ENCODE peak calls at places on chromosomes 13 and 19, in four cellular contexts. S is H9, U is trophoblast cell, E is H1. J is an unnamed sample.

GRCh38 chr19:49362048-49362925 is at the start of gene TEAD2:
- DNase-seq in S (peak; percentile 81), U (peak; percentile 43), E (no peak), J (peak; percentile 75)

GRCh38 chr19:53196777-53197396 is 3.7 kb upstream of the ZNF665 start:
- DNase-seq in E (peak; percentile 84), U (peak; percentile 91), S (peak; percentile 97), J (peak; percentile 89)

GRCh38 chr19:49431330-49431749 is 6.2 kb downstream of the GFY start:
- DNase-seq in E (no peak), S (no peak), U (no peak), J (no peak)

GRCh38 chr19:55674841-55675660 is at the start of gene EPN1:
- DNase-seq in E (peak; percentile 81), U (peak; percentile 98), S (peak; percentile 98), J (peak; percentile 94)

GRCh38 chr13:36696410-36696809 is 22.6 kb downstream of the SERTM1 start:
- DNase-seq in S (no peak), E (no peak), U (no peak), J (no peak)

GRCh38 chr13:113914333-113915011 is 50.6 kb upstream of the GAS6 start:
- DNase-seq in S (peak; percentile 14), U (no peak), E (no peak), J (no peak)

GRCh38 chr13:51894239-51894638 is 32.5 kb downstream of the CCDC70 start:
- DNase-seq in E (no peak), S (peak; percentile 55), U (no peak), J (no peak)

GRCh38 chr19:16403151-16403977 is 68.4 kb downstream of the EPS15L1 start:
- DNase-seq in U (no peak), S (no peak), E (no peak), J (no peak)

GRCh38 chr13:51500687-51501086 is 47.9 kb upstream of the INTS6 start:
- DNase-seq in S (no peak), U (no peak), E (no peak), J (no peak)

GRCh38 chr19:18429717-18430416 is 8.1 kb downstream of the ISYNA1 start:
- DNase-seq in E (no peak), U (no peak), S (no peak), J (no peak)

GRCh38 chr13:60716296-60716695 is 319.3 kb downstream of the TDRD3 start:
- DNase-seq in U (no peak), E (no peak), S (no peak), J (no peak)

GRCh38 chr19:19319725-19320361 is 466 bp downstream of the SUGP1 start:
- DNase-seq in S (no peak), E (no peak), U (peak; percentile 1), J (no peak)

GRCh38 chr19:15675560-15675959 is 2.7 kb downstream of the CYP4F12 start:
- DNase-seq in S (no peak), E (no peak), U (no peak), J (no peak)

GRCh38 chr19:17966497-17967257 is at the start of gene KCNN1:
- DNase-seq in U (no peak), S (no peak), E (no peak), J (no peak)

GRCh38 chr19:5585461-5586299 is 17.9 kb upstream of the TINCR start:
- DNase-seq in S (peak; percentile 84), U (no peak), E (no peak), J (peak; percentile 43)

GRCh38 chr13:31154939-31155338 is 6.8 kb downstream of the HSPH1 start:
- DNase-seq in E (no peak), U (no peak), S (no peak), J (no peak)

GRCh38 chr13:87168390-87168789 is 502.8 kb upstream of the SLITRK5 start:
- DNase-seq in S (no peak), U (no peak), E (no peak), J (no peak)

GRCh38 chr19:5002143-5002542 is 33.2 kb downstream of the KDM4B start:
- DNase-seq in E (no peak), U (peak; percentile 90), S (no peak), J (no peak)

GRCh38 chr13:78326608-78327007 is 276.7 kb downstream of the POU4F1 start:
- DNase-seq in U (no peak), E (no peak), S (no peak), J (no peak)

GRCh38 chr13:72462726-72463125 is 264.7 kb downstream of the MZT1 start:
- DNase-seq in E (no peak), U (no peak), S (no peak), J (no peak)

GRCh38 chr19:19381007-19381926 is 24.2 kb upstream of the GATAD2A start:
- DNase-seq in S (no peak), E (no peak), U (no peak), J (no peak)

GRCh38 chr13:64591981-64592380 is 2638.2 kb downstream of the PCDH9 start:
- DNase-seq in S (no peak), U (no peak), E (no peak), J (no peak)

GRCh38 chr19:12052571-12053169 is at the start of gene ZNF878:
- DNase-seq in E (peak; percentile 95), S (peak; percentile 98), U (peak; percentile 97), J (peak; percentile 93)

GRCh38 chr19:5407356-5407755 is 47.9 kb upstream of the ZNRF4 start:
- DNase-seq in E (no peak), U (peak; percentile 60), S (no peak), J (no peak)

GRCh38 chr19:35545855-35546381 is 492 bp downstream of the TMEM147 start:
- DNase-seq in U (peak; percentile 50), E (no peak), S (no peak), J (no peak)

GRCh38 chr13:19860884-19861655 is 2.4 kb downstream of the ZMYM5 start:
- DNase-seq in U (peak; percentile 28), E (no peak), S (no peak), J (peak; percentile 15)

GRCh38 chr19:31118292-31118925 is 230.8 kb downstream of the TSHZ3 start:
- DNase-seq in E (no peak), S (no peak), U (peak; percentile 3), J (no peak)

GRCh38 chr13:110301606-110302131 is 5.3 kb downstream of the COL4A1 start:
- DNase-seq in U (peak; percentile 78), S (no peak), E (no peak), J (no peak)

GRCh38 chr13:20390526-20391175 is 135.0 kb downstream of the CRYL1 start:
- DNase-seq in E (no peak), U (peak; percentile 24), S (no peak), J (no peak)

GRCh38 chr19:47210689-47211316 is 20.2 kb downstream of the BBC3 start:
- DNase-seq in E (peak; percentile 60), U (peak; percentile 93), S (peak; percentile 78), J (peak; percentile 68)

GRCh38 chr19:5036733-5037681 is 68.1 kb downstream of the KDM4B start:
- DNase-seq in E (no peak), U (peak; percentile 64), S (no peak), J (no peak)

GRCh38 chr19:46821512-46822359 is 28.9 kb downstream of the AP2S1 start:
- DNase-seq in U (no peak), E (no peak), S (peak; percentile 41), J (no peak)

GRCh38 chr19:41223431-41224234 is 4.6 kb downstream of the AXL start:
- DNase-seq in E (peak; percentile 84), S (peak; percentile 85), U (no peak), J (peak; percentile 80)

GRCh38 chr19:53333071-53333465 is 481 bp upstream of the ZNF845 start:
- DNase-seq in E (no peak), U (peak; percentile 93), S (peak; percentile 84), J (no peak)

GRCh38 chr13:40344270-40345148 is 321.9 kb downstream of the FOXO1 start:
- DNase-seq in E (no peak), S (no peak), U (no peak), J (no peak)

DNA sequence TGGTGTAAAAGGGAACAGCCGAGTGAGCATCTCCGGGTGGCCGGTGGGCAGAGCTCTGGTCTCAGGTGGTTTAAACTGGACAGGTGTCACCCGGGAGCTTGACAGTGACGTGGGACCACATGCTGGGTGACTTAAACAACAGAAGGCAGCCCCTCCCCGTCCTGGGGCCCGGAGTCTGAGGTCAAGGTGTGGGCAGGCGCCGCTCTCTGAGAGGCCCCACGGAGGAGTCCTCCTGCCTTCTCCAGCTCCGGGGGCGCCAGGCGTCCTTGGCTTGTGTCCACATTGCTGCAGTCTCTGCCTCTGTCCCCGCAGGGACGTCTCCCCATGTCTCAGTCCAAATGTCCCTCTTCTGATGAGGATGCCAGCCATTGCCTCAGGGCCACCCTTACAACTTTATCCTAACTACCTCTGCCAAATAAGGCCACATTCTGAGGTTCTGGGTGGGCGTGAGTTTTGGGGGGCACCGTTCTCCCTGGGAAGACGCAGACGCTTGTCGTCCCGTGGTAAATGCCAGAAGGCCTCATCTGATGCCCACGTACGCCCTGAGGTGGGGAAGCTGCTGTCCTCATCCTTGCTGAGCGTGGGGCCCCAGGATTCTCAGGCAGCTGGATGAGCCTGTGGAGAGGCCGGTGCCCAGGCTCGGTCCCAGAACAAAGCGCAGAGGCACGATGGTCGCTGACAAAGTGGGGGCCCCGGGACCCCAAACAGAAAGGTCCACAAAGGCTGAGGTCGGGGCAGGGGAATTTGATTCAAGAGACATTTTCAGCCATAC is 12.9 kb downstream of the GZMM start:
- DNase-seq in E (no peak), S (peak; percentile 27), U (no peak), J (no peak)
- H2BK12ac ChIP-seq in E (no peak overlapping the region), S (no peak overlapping the region), U (no peak overlapping the region), J (no peak overlapping the region)

DNA sequence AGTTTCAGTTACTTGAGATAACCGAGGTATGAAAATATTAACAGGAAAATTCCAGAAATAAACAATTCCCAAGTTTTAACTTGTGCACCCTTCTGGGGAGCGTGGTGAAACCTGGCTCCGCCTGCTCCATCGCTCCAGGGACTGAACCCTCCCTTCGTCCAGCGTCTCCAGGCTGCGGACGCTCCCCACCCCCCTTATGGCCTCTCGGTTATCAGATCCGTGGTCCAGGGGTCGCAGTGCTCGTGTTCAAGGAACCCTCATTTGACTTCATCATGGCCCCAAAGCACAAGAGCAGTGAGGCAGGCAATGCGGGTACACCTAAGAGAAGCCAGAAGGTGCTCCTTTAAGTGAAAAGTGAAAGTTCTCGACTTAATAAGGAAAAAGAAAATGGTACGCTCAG is 71.1 kb downstream of the ATP11A start:
- DNase-seq in E (no peak), S (no peak), U (no peak), J (no peak)
- H3K4ac ChIP-seq in E (no peak overlapping the region), S (no peak overlapping the region), U (no peak overlapping the region), J (no peak overlapping the region)

DNA sequence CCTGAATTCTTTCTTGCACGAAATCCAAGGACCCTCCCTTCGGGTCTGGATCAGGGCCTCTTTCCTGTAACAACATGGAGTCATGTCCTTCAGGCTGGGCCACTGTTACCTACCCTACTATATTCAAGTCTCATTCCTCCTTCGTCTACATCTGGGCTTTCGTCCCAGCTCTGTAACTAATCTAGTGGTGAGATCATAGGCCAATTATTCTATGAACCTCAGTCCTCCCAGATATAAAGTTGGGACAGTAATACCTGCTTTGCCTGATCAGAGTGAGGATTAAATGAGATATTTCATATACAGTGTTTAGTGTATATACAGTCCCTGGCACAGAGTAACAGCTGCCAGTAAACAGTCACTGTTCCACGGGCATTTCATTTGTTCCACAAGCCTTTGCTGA is 48.3 kb upstream of the ATP12A start:
- DNase-seq in U (no peak), S (no peak), E (no peak), J (no peak)
- H2BK12ac ChIP-seq in U (no peak overlapping the region), S (no peak overlapping the region), E (no peak overlapping the region), J (no peak overlapping the region)

GRCh38 chr13:98476106-98476505 is 100.8 kb downstream of the STK24 start:
- DNase-seq in E (no peak), U (no peak), S (peak; percentile 87), J (no peak)
- H3K4ac ChIP-seq in E (no peak overlapping the region), U (no peak overlapping the region), S (no peak overlapping the region), J (no peak overlapping the region)

GRCh38 chr19:3402631-3403443 is 36.5 kb downstream of the NFIC start:
- DNase-seq in S (no peak), U (no peak), E (no peak), J (no peak)
- H2BK12ac ChIP-seq in S (no peak overlapping the region), U (no peak overlapping the region), E (peak overlapping the region; percentile 3), J (no peak overlapping the region)